ENCODE peak calls at places on chromosome 12, in nine cellular contexts. G, C, O, R, E, B, P, U and H are unnamed samples.

GRCh38 chr12:6828671-6829531 is 694 bp downstream of the P3H3 start:
- DNase-seq in G (no peak), R (no peak), U (peak; percentile 76), O (peak; percentile 71), P (no peak), E (peak; percentile 22), B (no peak), C (no peak), H (no peak)

GRCh38 chr12:109726106-109726497 is 12.5 kb downstream of the FAM222A start:
- DNase-seq in O (no peak), E (no peak), U (no peak), G (no peak), P (no peak), B (no peak), R (no peak), C (no peak), H (no peak)

GRCh38 chr12:116880213-116880816 is 926 bp downstream of the HRK start:
- DNase-seq in R (no peak), B (no peak), G (no peak), O (no peak), E (no peak), U (no peak), P (no peak), C (no peak), H (no peak)

GRCh38 chr12:91111366-91112321 is at the start of gene LUM:
- DNase-seq in B (no peak), O (peak; percentile 73), C (peak; percentile 88), U (peak; percentile 64), E (no peak), P (no peak), G (no peak), R (no peak), H (no peak)

GRCh38 chr12:107764626-107765025 is 3.7 kb upstream of the PRDM4 start:
- DNase-seq in P (no peak), C (no peak), E (no peak), B (no peak), R (no peak), G (no peak), O (no peak), U (no peak), H (no peak)

GRCh38 chr12:44833561-44833960 is 42.6 kb downstream of the NELL2 start:
- DNase-seq in B (no peak), E (no peak), P (no peak), U (no peak), G (no peak), R (no peak), O (no peak), C (no peak), H (no peak)

GRCh38 chr12:110379642-110380041 is 23.9 kb downstream of the ANAPC7 start:
- DNase-seq in U (no peak), C (no peak), O (no peak), P (no peak), R (no peak), G (no peak), E (no peak), B (no peak), H (no peak)

GRCh38 chr12:49017764-49018281 is 753 bp downstream of the PRKAG1 start:
- DNase-seq in B (no peak), G (no peak), E (no peak), U (peak; percentile 70), O (peak; percentile 57), P (no peak), R (no peak), C (no peak), H (peak; percentile 48)